ENCODE peak calls at places on chromosomes 2 and 18, in four cellular contexts. Y is GM12878, G is K562, D is H1. P is an unnamed sample.

GRCh38 chr18:29361843-29362242 is 1184.9 kb upstream of the CDH2 start:
- DNase-seq in Y (no peak), G (peak), D (peak), P (no peak)

GRCh38 chr2:143949121-143949848 is 570.6 kb downstream of the ZEB2 start:
- DNase-seq in Y (no peak), G (no peak), D (no peak), P (no peak)

GRCh38 chr2:189179607-189179979 is at the start of gene COL5A2:
- DNase-seq in Y (no peak), G (no peak), D (no peak), P (no peak)

GRCh38 chr2:231929961-231930600 is 3.9 kb upstream of the NPPC start:
- DNase-seq in Y (no peak), G (peak), D (peak), P (no peak)

GRCh38 chr2:241507430-241508239 is 749 bp downstream of the STK25 start:
- DNase-seq in Y (no peak), G (peak), D (peak), P (no peak)

GRCh38 chr2:169711751-169712509 is 17.7 kb downstream of the PHOSPHO2 start:
- DNase-seq in Y (no peak), G (peak), D (no peak), P (no peak)

GRCh38 chr2:208294482-208295024 is 28.5 kb downstream of the PIKFYVE start:
- DNase-seq in Y (no peak), G (no peak), D (no peak), P (no peak)

GRCh38 chr2:26424211-26424610 is 22.5 kb downstream of the DRC1 start:
- DNase-seq in Y (no peak), G (no peak), D (peak), P (no peak)

GRCh38 chr2:20594957-20595356 is 55.9 kb downstream of the HS1BP3 start:
- DNase-seq in Y (no peak), G (no peak), D (no peak), P (no peak)

GRCh38 chr2:72180351-72180750 is 32.7 kb upstream of the CYP26B1 start:
- DNase-seq in Y (no peak), G (no peak), D (no peak), P (no peak)

DNA sequence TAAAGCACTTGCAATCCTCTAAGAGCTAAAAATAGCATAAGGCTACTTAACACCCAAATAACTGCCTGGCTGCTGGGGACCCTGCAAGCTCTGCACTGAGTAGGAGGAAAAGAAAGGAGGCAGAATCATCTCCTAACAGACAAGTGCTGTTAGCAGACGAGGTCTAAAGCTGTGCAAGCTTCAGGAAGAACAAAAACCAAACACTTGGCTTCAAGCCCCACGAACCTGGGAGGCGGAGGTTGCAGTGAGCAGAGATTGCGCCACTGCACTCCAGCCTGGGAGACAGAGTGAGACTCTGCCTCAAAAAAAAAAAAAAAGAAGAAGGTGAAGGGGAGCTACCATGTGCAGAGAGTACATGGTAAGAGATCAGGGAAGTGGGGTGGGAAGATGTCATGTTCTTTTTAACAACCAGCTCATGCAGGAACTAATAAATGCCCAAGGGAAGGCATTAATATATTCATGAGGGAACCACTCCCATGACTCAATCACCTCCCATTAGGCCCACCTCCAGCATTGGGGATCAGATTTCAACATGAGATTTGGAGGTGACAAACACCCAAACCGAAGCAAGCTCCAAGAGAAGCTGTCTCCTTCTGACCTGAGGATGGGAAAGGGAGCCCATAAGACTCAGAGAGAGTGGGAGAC is 28.8 kb upstream of the INO80C start:
- DNase-seq in Y (no peak), G (no peak), D (no peak), P (no peak)
- TF ChIP-seq EGR1 in Y (no peak), G (no peak), D (no peak), P (no peak)

GRCh38 chr18:50721006-50721405 is 98.8 kb downstream of the MRO start:
- DNase-seq in Y (no peak), G (no peak), D (no peak), P (no peak)
- TF ChIP-seq SRF in Y (no peak), G (no peak), D (no peak), P (no peak)

GRCh38 chr18:60053747-60054304 is 154.0 kb downstream of the PMAIP1 start:
- DNase-seq in Y (peak), G (peak), D (no peak), P (peak)
- TF ChIP-seq EGR1 in Y (no peak), G (no peak), D (no peak), P (no peak)

GRCh38 chr2:67526283-67526682 is 129.2 kb downstream of the ETAA1 start:
- DNase-seq in Y (no peak), G (no peak), D (no peak), P (no peak)
- TF ChIP-seq SRF in Y (no peak), G (no peak), D (no peak), P (no peak)

DNA sequence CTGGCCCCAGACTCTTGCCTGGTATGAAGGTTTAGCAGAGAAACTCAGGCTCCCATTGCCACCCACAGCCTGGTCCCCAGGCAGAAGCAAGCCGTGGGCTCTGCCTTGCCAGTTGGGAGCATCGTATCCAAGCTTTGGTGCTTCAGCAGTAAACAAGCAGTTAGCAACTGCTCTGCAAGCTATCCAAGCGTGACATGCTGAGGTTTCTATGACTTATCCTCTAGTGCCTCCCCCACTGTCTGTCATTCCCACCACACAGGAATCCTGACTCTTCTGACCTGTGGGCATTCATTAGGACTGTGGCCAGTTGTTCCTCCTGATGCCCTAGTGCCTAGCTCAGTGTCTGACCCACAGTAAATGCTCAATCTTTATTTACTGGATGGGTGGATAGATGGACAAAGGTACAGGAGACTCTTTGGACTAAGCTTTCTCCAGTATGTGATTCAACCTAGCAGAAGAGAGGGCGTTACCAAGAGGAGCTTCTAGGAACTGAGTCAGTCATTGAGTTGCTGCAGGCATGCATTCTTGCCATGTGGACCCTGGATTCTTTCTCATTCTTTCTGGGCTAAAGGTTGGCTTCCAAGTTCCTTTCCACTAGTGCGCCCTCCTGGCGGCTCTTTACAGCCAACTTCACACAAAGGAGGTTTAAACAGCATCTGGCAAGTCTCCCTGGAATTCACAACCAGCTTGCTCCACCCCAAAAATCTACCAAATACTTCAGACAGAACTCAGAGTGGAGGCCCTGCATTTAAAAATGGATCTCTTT is 40.6 kb upstream of the MRPL19 start:
- DNase-seq in Y (no peak), G (no peak), D (no peak), P (no peak)
- TF ChIP-seq EGR1 in Y (no peak), G (no peak), D (no peak), P (no peak)

GRCh38 chr2:386406-387103 is 98.7 kb upstream of the ALKAL2 start:
- DNase-seq in Y (no peak), G (no peak), D (no peak), P (no peak)
- TF ChIP-seq SRF in Y (no peak), G (no peak), D (no peak), P (no peak)